ENCODE peak calls at places on chromosomes 16 and 17, in seven cellular contexts. L is activated CD4-positive, alpha-beta T cell treated with anti-CD3 and anti-CD28 coated beads, Interleukin-2, amount 10 ng/mL, durations not matched to agents 7 days and 5 days; C is T-cell; T is GF-D8; M is activated gamma-delta T cell treated with Interleukin-2 at 50 U/mL for 16 hours; V is fibroblast of lung; Z is suprapubic skin. U is an unnamed sample.

GRCh38 chr16:53433930-53434435 is 288 bp upstream of the RBL2 start:
- DNase-seq in L (peak), C (peak), T (peak), M (peak), V (peak), Z (no peak), U (peak)

GRCh38 chr16:2924901-2925820 is 13.4 kb downstream of the FLYWCH1 start:
- DNase-seq in L (no peak), C (no peak), T (no peak), M (no peak), V (no peak), Z (no peak), U (no peak)

GRCh38 chr16:49428808-49429207 is 55.2 kb downstream of the C16orf78 start:
- DNase-seq in L (no peak), C (no peak), T (no peak), M (no peak), V (no peak), Z (no peak), U (no peak)

GRCh38 chr17:68011199-68011665 is 15.0 kb upstream of the C17orf58 start:
- DNase-seq in L (peak), C (peak), T (no peak), M (peak), V (peak), Z (no peak), U (no peak)

GRCh38 chr17:19497616-19498015 is 36.0 kb upstream of the SLC47A1 start:
- DNase-seq in L (no peak), C (no peak), T (no peak), M (no peak), V (no peak), Z (no peak), U (no peak)

GRCh38 chr16:54288592-54289241 is 2.1 kb upstream of the IRX3 start:
- DNase-seq in L (no peak), C (no peak), T (no peak), M (no peak), V (no peak), Z (no peak), U (no peak)

GRCh38 chr17:27868565-27868964 is 24.6 kb downstream of the LYRM9 start:
- DNase-seq in L (no peak), C (no peak), T (no peak), M (no peak), V (no peak), Z (no peak), U (no peak)

GRCh38 chr17:36127199-36127881 is 23.7 kb downstream of the CCL4 start:
- DNase-seq in L (no peak), C (no peak), T (no peak), M (no peak), V (no peak), Z (no peak), U (no peak)

GRCh38 chr17:75410141-75410540 is 4.7 kb upstream of the GRB2 start:
- DNase-seq in L (no peak), C (no peak), T (no peak), M (no peak), V (no peak), Z (no peak), U (no peak)

GRCh38 chr17:41959336-41960095 is 7.1 kb upstream of the CNP start:
- DNase-seq in L (no peak), C (no peak), T (peak), M (no peak), V (peak), Z (no peak), U (peak)

GRCh38 chr17:77842148-77842905 is 116.2 kb upstream of the TNRC6C start:
- DNase-seq in L (no peak), C (no peak), T (no peak), M (no peak), V (no peak), Z (no peak), U (peak)

GRCh38 chr16:84942786-84943185 is 68.5 kb downstream of the ZDHHC7 start:
- DNase-seq in L (no peak), C (no peak), T (no peak), M (no peak), V (no peak), Z (no peak), U (no peak)

GRCh38 chr17:9230346-9230745 is 209.0 kb downstream of the NTN1 start:
- DNase-seq in L (no peak), C (no peak), T (no peak), M (no peak), V (peak), Z (no peak), U (no peak)

GRCh38 chr17:61291457-61292311 is 108.0 kb upstream of the TBX2 start:
- DNase-seq in L (no peak), C (no peak), T (no peak), M (no peak), V (peak), Z (no peak), U (no peak)

GRCh38 chr16:74315059-74315458 is 18.4 kb downstream of the PSMD7 start:
- DNase-seq in L (no peak), C (no peak), T (no peak), M (no peak), V (no peak), Z (no peak), U (no peak)

GRCh38 chr16:1564325-1564724 is 30.9 kb downstream of the TMEM204 start:
- DNase-seq in L (no peak), C (no peak), T (no peak), M (no peak), V (no peak), Z (no peak), U (peak)

GRCh38 chr16:13351222-13351621 is 449.8 kb downstream of the SHISA9 start:
- DNase-seq in L (no peak), C (no peak), T (no peak), M (no peak), V (no peak), Z (no peak), U (no peak)

GRCh38 chr16:30808163-30808562 is 21.2 kb upstream of the ZNF629 start:
- DNase-seq in L (no peak), C (no peak), T (peak), M (no peak), V (no peak), Z (no peak), U (no peak)

GRCh38 chr16:78436023-78436422 is 336.6 kb downstream of the WWOX start:
- DNase-seq in L (no peak), C (no peak), T (no peak), M (no peak), V (no peak), Z (no peak), U (no peak)

GRCh38 chr16:86530251-86531192 is 20.2 kb downstream of the FOXF1 start:
- DNase-seq in L (no peak), C (no peak), T (no peak), M (no peak), V (no peak), Z (no peak), U (no peak)

GRCh38 chr17:7380855-7381683 is at the start of gene TNK1:
- DNase-seq in L (no peak), C (no peak), T (no peak), M (no peak), V (no peak), Z (peak), U (no peak)

GRCh38 chr16:4275861-4276260 is 3.0 kb upstream of the TFAP4 start:
- DNase-seq in L (no peak), C (no peak), T (no peak), M (no peak), V (no peak), Z (no peak), U (peak)

GRCh38 chr17:78123258-78123929 is 5.2 kb downstream of the TMC6 start:
- DNase-seq in L (no peak), C (no peak), T (no peak), M (no peak), V (no peak), Z (no peak), U (no peak)

GRCh38 chr17:48616719-48617514 is 1.8 kb upstream of the HOXB8 start:
- DNase-seq in L (no peak), C (no peak), T (no peak), M (no peak), V (no peak), Z (no peak), U (no peak)

GRCh38 chr17:43125967-43126910 is 1.1 kb upstream of the BRCA1 start:
- DNase-seq in L (no peak), C (no peak), T (no peak), M (no peak), V (peak), Z (no peak), U (no peak)

GRCh38 chr17:74569392-74570003 is 2.2 kb upstream of the CD300H start:
- DNase-seq in L (no peak), C (no peak), T (peak), M (no peak), V (peak), Z (no peak), U (no peak)

GRCh38 chr16:82051656-82052055 is 16.6 kb downstream of the HSD17B2 start:
- DNase-seq in L (no peak), C (no peak), T (no peak), M (no peak), V (no peak), Z (no peak), U (no peak)

GRCh38 chr17:46200200-46200599 is 7.0 kb upstream of the KANSL1 start:
- DNase-seq in L (no peak), C (no peak), T (no peak), M (no peak), V (no peak), Z (no peak), U (no peak)

GRCh38 chr17:64063766-64064224 is 43.4 kb upstream of the ICAM2 start:
- DNase-seq in L (peak), C (peak), T (no peak), M (peak), V (peak), Z (no peak), U (no peak)

GRCh38 chr17:39926588-39927100 is 757 bp downstream of the ORMDL3 start:
- DNase-seq in L (peak), C (peak), T (peak), M (peak), V (no peak), Z (no peak), U (peak)

GRCh38 chr17:49637050-49637449 is 40.8 kb downstream of the SPOP start:
- DNase-seq in L (no peak), C (no peak), T (no peak), M (no peak), V (no peak), Z (no peak), U (peak)

GRCh38 chr17:36686123-36686669 is 84.8 kb downstream of the MRM1 start:
- DNase-seq in L (no peak), C (no peak), T (no peak), M (no peak), V (no peak), Z (no peak), U (no peak)

GRCh38 chr16:57749101-57749692 is 13.6 kb downstream of the KATNB1 start:
- DNase-seq in L (no peak), C (no peak), T (no peak), M (no peak), V (no peak), Z (no peak), U (no peak)

GRCh38 chr17:28925912-28926365 is 23.1 kb upstream of the DHRS13 start:
- DNase-seq in L (peak), C (peak), T (peak), M (peak), V (peak), Z (no peak), U (peak)

GRCh38 chr16:53881371-53881770 is 177.4 kb downstream of the FTO start:
- DNase-seq in L (no peak), C (no peak), T (no peak), M (no peak), V (peak), Z (no peak), U (no peak)

GRCh38 chr16:67516296-67517177 is 12.1 kb upstream of the RIPOR1 start:
- DNase-seq in L (no peak), C (no peak), T (no peak), M (no peak), V (peak), Z (no peak), U (peak)

GRCh38 chr17:59311051-59311468 is 20.4 kb upstream of the YPEL2 start:
- DNase-seq in L (peak), C (no peak), T (peak), M (peak), V (peak), Z (no peak), U (peak)

GRCh38 chr16:66656547-66656946 is 40.0 kb downstream of the CMTM4 start:
- DNase-seq in L (no peak), C (no peak), T (no peak), M (no peak), V (no peak), Z (no peak), U (no peak)

GRCh38 chr17:3039748-3040147 is 23.7 kb downstream of the OR1D5 start:
- DNase-seq in L (no peak), C (no peak), T (peak), M (no peak), V (peak), Z (no peak), U (no peak)